ENCODE peak calls at places on chromosomes 6 and 20, in five cellular contexts. P is heart right ventricle; J is left cardiac atrium; Y is CD4-positive, alpha-beta memory T cell; S is stimulated activated CD4-positive, alpha-beta T cell treated with anti-CD3 and anti-CD28 coated beads, Interleukin-1b, Interleukin-23, amount 100 ng/mL, for 48 hours. D is an unnamed sample.

GRCh38 chr6:154258064-154258757 is 98.4 kb downstream of the IPCEF1 start:
- DNase-seq in S (no peak), J (no peak), Y (no peak), P (no peak), D (no peak)

GRCh38 chr20:58634818-58635665 is 16.0 kb upstream of the STX16 start:
- DNase-seq in Y (no peak), J (peak; percentile 13), S (peak; percentile 51), P (no peak), D (no peak)

GRCh38 chr20:63520594-63520938 is at the start of gene PPDPF:
- DNase-seq in J (peak; percentile 86), S (peak; percentile 80), P (peak; percentile 79), Y (peak; percentile 82), D (peak; percentile 85)

GRCh38 chr6:15427360-15428070 is 181.6 kb downstream of the JARID2 start:
- DNase-seq in P (peak; percentile 33), J (no peak), Y (no peak), S (no peak), D (no peak)

GRCh38 chr6:156794963-156795362 is 17.8 kb downstream of the ARID1B start:
- DNase-seq in J (no peak), S (no peak), Y (peak; percentile 17), P (no peak), D (no peak)

GRCh38 chr20:33664085-33664761 is 2.1 kb downstream of the C20orf144 start:
- DNase-seq in S (no peak), J (no peak), P (no peak), Y (no peak), D (no peak)

GRCh38 chr6:80504882-80505281 is 398.4 kb downstream of the BCKDHB start:
- DNase-seq in P (no peak), S (no peak), Y (no peak), J (no peak), D (no peak)

GRCh38 chr20:13333036-13333435 is 112.0 kb downstream of the ISM1 start:
- DNase-seq in P (no peak), J (no peak), S (no peak), Y (no peak), D (no peak)

GRCh38 chr6:138981416-138981815 is 6.6 kb downstream of the REPS1 start:
- DNase-seq in P (no peak), S (no peak), J (no peak), Y (no peak), D (no peak)

GRCh38 chr6:85401186-85402062 is 48.5 kb upstream of the NT5E start:
- DNase-seq in P (no peak), J (no peak), S (no peak), Y (no peak), D (no peak)